ENCODE peak calls at places on chromosomes 3 and 15, in ten cellular contexts. M, J, H, P, Z, G, S, C, R and U are unnamed samples.

GRCh38 chr3:172600644-172601065 is 77.4 kb upstream of the TNFSF10 start:
- DNase-seq in C (no peak), M (no peak), S (no peak), G (no peak), Z (no peak), P (no peak), H (no peak), J (no peak), R (no peak), U (no peak)

GRCh38 chr3:144499346-144499745 is 527.7 kb downstream of the DIPK2A start:
- DNase-seq in J (no peak), M (no peak), P (peak), G (no peak), H (peak), C (peak), R (peak), Z (no peak), S (no peak), U (no peak)

GRCh38 chr15:90181781-90182180 is 19.3 kb upstream of the SEMA4B start:
- DNase-seq in J (no peak), P (no peak), R (no peak), G (no peak), M (no peak), S (no peak), C (no peak), H (no peak), Z (no peak), U (no peak)

GRCh38 chr3:175659951-175660350 is 800.8 kb downstream of the NAALADL2 start:
- DNase-seq in G (no peak), S (no peak), H (no peak), Z (no peak), C (peak), J (no peak), M (peak), R (no peak), P (no peak), U (no peak)

GRCh38 chr3:109899930-109900329 is 562.6 kb upstream of the DPPA4 start:
- DNase-seq in P (no peak), J (no peak), M (no peak), S (no peak), R (no peak), Z (no peak), H (no peak), G (no peak), C (no peak), U (no peak)

GRCh38 chr3:65830948-65831732 is 207.6 kb downstream of the MAGI1 start:
- DNase-seq in C (no peak), G (no peak), Z (no peak), P (no peak), M (no peak), J (no peak), S (no peak), R (no peak), H (no peak), U (no peak)

GRCh38 chr15:68755731-68756130 is 65.0 kb downstream of the ANP32A start:
- DNase-seq in R (no peak), M (no peak), Z (no peak), J (no peak), P (no peak), S (no peak), C (no peak), G (no peak), H (no peak), U (no peak)

GRCh38 chr3:115245899-115246298 is 98.8 kb upstream of the ZBTB20 start:
- DNase-seq in P (no peak), M (peak), H (no peak), Z (no peak), C (no peak), R (peak), S (no peak), J (no peak), G (no peak), U (no peak)

GRCh38 chr3:50444213-50444612 is 59.2 kb downstream of the CACNA2D2 start:
- DNase-seq in J (no peak), P (no peak), S (no peak), H (no peak), R (peak), G (no peak), M (peak), C (no peak), Z (no peak), U (no peak)

GRCh38 chr15:36275656-36276055 is 303.8 kb upstream of the CDIN1 start:
- DNase-seq in J (no peak), C (no peak), Z (no peak), S (no peak), G (no peak), H (no peak), M (no peak), R (no peak), P (no peak), U (no peak)

GRCh38 chr3:126553284-126553811 is 5.4 kb downstream of the C3orf22 start:
- DNase-seq in C (no peak), J (no peak), G (no peak), H (no peak), R (no peak), P (no peak), M (no peak), S (peak), Z (peak), U (no peak)

GRCh38 chr3:185728630-185729334 is 96.1 kb downstream of the IGF2BP2 start:
- DNase-seq in S (no peak), H (no peak), P (no peak), R (peak), J (no peak), Z (no peak), G (no peak), M (peak), C (no peak), U (no peak)

GRCh38 chr3:154886437-154886836 is 193.7 kb upstream of the MME start:
- DNase-seq in Z (no peak), S (no peak), J (no peak), P (no peak), H (no peak), R (peak), C (peak), G (peak), M (peak), U (no peak)

GRCh38 chr3:4680227-4680691 is 187.1 kb downstream of the ITPR1 start:
- DNase-seq in C (no peak), G (no peak), R (no peak), S (no peak), P (no peak), J (no peak), M (no peak), Z (no peak), H (no peak), U (no peak)

GRCh38 chr3:11668243-11669232 is 24.8 kb upstream of the VGLL4 start:
- DNase-seq in C (no peak), R (no peak), P (no peak), M (no peak), Z (no peak), G (no peak), J (no peak), H (no peak), S (no peak), U (peak)

GRCh38 chr3:29319262-29319661 is 38.4 kb downstream of the RBMS3 start:
- DNase-seq in C (no peak), P (no peak), S (no peak), J (peak), M (no peak), Z (no peak), G (no peak), R (no peak), H (peak), U (no peak)

GRCh38 chr3:112848196-112848595 is 1.5 kb upstream of the CD200R1L start:
- DNase-seq in M (no peak), P (no peak), J (no peak), C (no peak), G (no peak), S (no peak), R (no peak), H (peak), Z (no peak), U (no peak)

GRCh38 chr15:84955089-84955848 is 26.4 kb upstream of the PDE8A start:
- DNase-seq in G (peak), S (peak), H (peak), M (peak), C (peak), Z (peak), J (peak), R (peak), P (peak), U (peak)

GRCh38 chr3:149975919-149976318 is 5.2 kb upstream of the PFN2 start:
- DNase-seq in G (no peak), Z (no peak), C (no peak), M (no peak), P (no peak), R (no peak), J (no peak), H (peak), S (no peak), U (no peak)

GRCh38 chr3:151327571-151328198 is 1.7 kb downstream of the P2RY13 start:
- DNase-seq in M (peak), G (no peak), P (peak), C (peak), H (no peak), S (no peak), R (peak), J (peak), Z (no peak), U (no peak)

GRCh38 chr3:42228796-42229195 is 37.2 kb downstream of the CCK start:
- DNase-seq in S (no peak), G (no peak), M (peak), J (peak), C (peak), R (peak), Z (no peak), H (peak), P (no peak), U (no peak)

GRCh38 chr15:32838338-32838737 is 120.5 kb downstream of the GREM1 start:
- DNase-seq in P (no peak), C (no peak), M (no peak), J (no peak), Z (no peak), H (no peak), R (no peak), S (no peak), G (no peak), U (no peak)

GRCh38 chr15:82714026-82714425 is 4.4 kb upstream of the AP3B2 start:
- DNase-seq in Z (no peak), M (no peak), P (no peak), S (no peak), R (no peak), G (no peak), H (peak), J (no peak), C (no peak), U (no peak)

DNA sequence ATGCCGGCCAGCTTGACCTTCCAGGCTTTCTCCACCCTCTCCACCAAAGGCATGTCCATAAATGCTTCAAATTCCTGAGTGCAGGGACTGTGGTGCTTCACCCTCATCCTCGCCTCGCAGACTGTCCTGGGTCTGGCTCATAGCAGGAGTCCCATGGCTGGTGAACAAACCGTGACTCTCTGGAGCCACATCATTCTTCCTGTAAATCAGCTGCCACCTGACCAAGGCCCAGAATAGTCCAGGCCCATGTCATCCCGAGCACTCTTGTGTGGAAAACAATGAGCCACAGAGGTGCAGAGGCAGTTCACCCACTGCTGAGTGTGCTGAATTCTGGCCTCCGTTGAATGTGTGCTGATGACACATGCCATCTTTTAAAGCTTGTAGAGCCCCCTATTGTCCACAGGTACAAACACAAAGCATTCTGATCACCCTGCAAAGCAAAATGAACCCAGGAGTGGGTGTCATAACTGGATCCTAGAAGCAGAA is 68.6 kb downstream of the ABHD5 start:
- DNase-seq in P (peak), M (peak), C (no peak), J (no peak), Z (no peak), G (peak), H (peak), S (no peak), R (peak), U (peak)
- TF ChIP-seq CTCF in P (peak), M (peak), C (peak), J (no peak), Z (no peak), G (peak), H (peak), S (no peak), R (peak), U (peak)

GRCh38 chr15:80234883-80235282 is 17.1 kb downstream of the CTXND1 start:
- DNase-seq in S (no peak), C (peak), H (peak), G (no peak), J (peak), P (peak), M (peak), R (peak), Z (peak), U (peak)
- TF ChIP-seq CTCF in S (no peak), C (peak), H (peak), G (peak), J (peak), P (peak), M (peak), R (peak), Z (no peak), U (peak)

GRCh38 chr15:50181983-50182232 is at the start of gene SLC27A2:
- DNase-seq in P (no peak), S (no peak), R (peak), Z (no peak), M (peak), C (no peak), J (no peak), H (peak), G (no peak), U (peak)
- TF ChIP-seq CTCF in P (peak), S (no peak), R (peak), Z (peak), M (no peak), C (peak), J (peak), H (peak), G (peak), U (peak)

DNA sequence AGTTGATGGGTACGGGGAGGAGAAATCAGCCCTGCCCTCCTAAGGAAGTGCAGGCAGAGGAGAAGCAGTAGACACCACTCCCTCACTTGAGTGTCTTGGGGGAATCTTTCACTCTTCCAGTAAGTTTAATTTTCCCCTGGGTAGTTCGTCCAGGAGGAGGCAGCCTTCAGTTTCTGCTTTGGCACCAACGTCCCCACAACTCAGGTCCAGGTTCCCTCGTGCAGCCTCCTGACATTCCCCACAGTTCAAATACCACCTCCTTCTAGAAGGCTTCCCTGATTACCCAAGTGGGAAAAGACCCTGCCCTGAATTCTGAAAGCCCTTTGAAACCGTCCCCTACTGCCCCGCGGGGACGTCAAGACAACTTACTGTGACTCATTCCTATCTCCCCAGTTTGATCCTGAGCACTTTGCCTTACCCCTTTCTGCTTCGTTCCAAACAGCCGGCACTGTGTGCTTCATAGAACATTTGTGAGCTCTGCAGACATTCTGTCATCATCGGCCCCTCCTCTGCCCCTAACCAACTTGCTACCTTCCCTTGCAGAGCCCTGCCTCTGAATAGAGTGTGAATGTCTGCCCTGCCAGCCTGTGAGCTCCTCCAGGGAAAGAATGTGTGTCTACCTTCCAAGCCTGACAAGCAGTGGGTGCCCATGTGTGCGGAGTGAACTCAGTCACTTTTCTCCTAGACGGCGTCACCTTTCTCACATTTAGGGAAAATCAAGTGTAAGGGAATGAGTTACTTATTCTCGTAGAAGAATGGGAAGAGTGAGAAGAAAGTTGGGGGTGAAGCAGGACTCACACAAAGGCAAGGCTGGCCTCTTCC is 14.5 kb upstream of the SRP14 start:
- DNase-seq in S (no peak), H (peak), M (no peak), P (no peak), R (no peak), J (no peak), G (no peak), C (no peak), Z (peak), U (no peak)
- TF ChIP-seq CTCF in S (no peak), H (peak), M (no peak), P (no peak), R (no peak), J (no peak), G (no peak), C (peak), Z (no peak), U (no peak)

DNA sequence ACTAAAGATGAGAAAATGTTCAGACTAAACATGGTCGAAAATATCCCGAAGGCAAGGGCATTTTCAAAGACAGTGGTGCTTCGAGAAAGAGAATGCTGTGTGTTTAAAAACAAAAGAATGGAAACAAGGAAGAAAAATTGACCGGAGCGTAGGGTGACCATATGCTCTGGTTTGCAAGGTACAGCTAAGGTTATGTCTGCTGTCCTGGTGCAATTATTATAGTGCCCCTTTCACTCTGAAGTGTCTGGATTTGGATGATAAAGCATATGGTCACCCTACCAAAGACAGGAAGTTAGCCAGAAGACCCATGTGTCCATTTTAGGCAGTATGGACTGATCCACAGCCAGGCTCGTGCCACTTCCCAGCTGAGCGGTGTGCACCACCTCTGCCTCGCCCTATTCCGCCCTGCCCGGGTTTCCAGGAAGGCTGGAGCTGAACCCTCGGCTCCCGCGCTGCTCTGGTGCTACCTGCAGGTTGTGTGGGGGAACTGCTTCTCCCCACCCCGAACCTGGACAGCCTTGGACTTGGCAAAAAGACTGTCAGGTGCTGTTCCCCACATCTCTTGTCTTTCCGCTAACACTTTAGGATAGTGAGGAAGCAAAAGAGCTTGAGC is 25.2 kb downstream of the GOLGA6D start:
- DNase-seq in M (peak), H (peak), J (peak), C (peak), S (no peak), P (peak), R (peak), G (no peak), Z (no peak), U (peak)
- TF ChIP-seq CTCF in M (peak), H (peak), J (peak), C (peak), S (no peak), P (peak), R (peak), G (peak), Z (peak), U (peak)

GRCh38 chr15:48646364-48646763 is 855 bp upstream of the FBN1 start:
- DNase-seq in H (no peak), P (no peak), J (no peak), R (no peak), G (no peak), Z (no peak), C (peak), S (no peak), M (no peak), U (no peak)

GRCh38 chr15:48644498-48644826 is 1.0 kb downstream of the FBN1 start:
- DNase-seq in R (peak), S (no peak), Z (no peak), C (peak), G (no peak), H (no peak), J (no peak), P (peak), M (peak), U (no peak)

GRCh38 chr15:48643776-48644497 is 1.6 kb downstream of the FBN1 start:
- DNase-seq in G (no peak), H (no peak), R (peak), Z (no peak), M (peak), C (no peak), P (peak), S (no peak), J (peak), U (no peak)

GRCh38 chr15:48645558-48646330 is at the start of gene FBN1:
- DNase-seq in H (peak), Z (no peak), P (peak), R (peak), C (peak), G (peak), S (no peak), J (peak), M (peak), U (no peak)

DNA sequence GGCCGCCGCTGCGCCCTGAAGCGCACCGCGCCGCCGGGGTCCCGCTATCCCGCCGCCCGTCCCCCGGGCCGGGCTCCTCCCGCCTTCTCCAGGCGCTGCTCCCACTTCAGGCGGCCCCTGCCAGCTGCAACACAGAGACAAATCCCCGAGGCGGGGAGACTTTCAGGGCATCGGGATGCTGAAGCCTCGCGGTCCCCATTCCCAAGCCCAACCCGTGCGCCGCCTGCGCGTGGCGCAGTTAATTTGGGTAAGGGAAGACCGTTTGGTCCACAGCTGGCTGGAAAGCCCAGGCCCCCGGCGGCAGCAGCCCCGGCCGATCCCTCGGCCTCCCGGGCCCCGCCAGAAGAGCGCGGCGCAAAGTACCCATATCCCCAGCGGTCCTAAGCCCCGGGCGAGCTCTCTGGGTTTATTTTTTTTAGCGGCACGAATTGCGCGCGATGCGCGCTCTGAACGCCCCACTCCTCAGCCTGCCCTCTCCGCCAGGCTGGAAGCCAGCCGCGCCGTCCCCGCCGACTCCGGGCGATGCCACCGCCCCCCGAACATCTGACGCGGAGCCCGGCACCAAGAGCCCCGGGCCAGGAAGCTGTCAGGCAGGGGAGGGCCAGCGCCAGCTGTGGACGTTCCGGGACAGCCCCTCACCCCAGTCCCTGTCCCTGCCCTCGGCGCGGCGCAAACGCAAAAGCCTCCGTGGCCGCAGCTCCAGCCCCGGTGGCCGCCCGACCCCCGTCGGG is 517 bp downstream of the FBN1 start:
- DNase-seq in M (peak), P (no peak), H (peak), R (peak), J (peak), G (no peak), C (peak), S (no peak), Z (no peak), U (no peak)
- TF ChIP-seq CTCF in M (no peak), P (no peak), H (no peak), R (no peak), J (no peak), G (no peak), C (no peak), S (no peak), Z (no peak), U (no peak)

DNA sequence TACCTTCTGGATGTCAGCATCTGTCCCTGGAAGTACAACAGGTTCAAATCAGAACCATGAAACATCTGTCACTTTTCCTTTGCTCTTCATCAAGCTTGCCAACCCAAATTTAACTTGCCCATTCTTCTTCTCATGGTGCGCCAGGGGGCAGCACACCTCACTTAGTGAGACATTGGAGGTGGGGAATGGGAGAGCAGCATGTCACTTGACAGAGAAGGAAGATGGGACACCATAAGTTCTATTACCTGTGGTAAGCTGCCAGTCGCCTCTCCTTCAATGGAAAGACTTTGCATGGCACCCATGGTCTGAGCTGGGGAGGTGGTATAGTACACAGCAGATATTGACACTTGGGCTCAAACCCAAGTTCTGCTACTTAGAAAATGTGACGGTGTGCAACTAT is 2.9 kb downstream of the SCN5A start:
- DNase-seq in M (peak), C (peak), Z (no peak), J (no peak), G (no peak), H (peak), R (peak), S (no peak), P (peak), U (peak)
- TF ChIP-seq CTCF in M (peak), C (peak), Z (no peak), J (peak), G (peak), H (peak), R (peak), S (no peak), P (peak), U (no peak)

GRCh38 chr3:187709155-187709554 is 6.8 kb upstream of the RTP2 start:
- DNase-seq in H (no peak), J (no peak), G (no peak), Z (no peak), C (no peak), R (no peak), S (no peak), P (no peak), M (no peak), U (no peak)
- TF ChIP-seq CTCF in H (no peak), J (no peak), G (peak), Z (no peak), C (no peak), R (no peak), S (no peak), P (no peak), M (no peak), U (no peak)